ENCODE peak calls at places on chromosomes 13 and 19, in four cellular contexts. R, W, L and A are unnamed samples.

GRCh38 chr13:103883152-103883551 is 816.9 kb upstream of the SLC10A2 start:
- DNase-seq in R (no peak), W (no peak), L (peak; percentile 42), A (peak; percentile 95)

GRCh38 chr19:5154129-5154798 is 185.4 kb downstream of the KDM4B start:
- DNase-seq in R (peak; percentile 42), W (peak; percentile 32), L (no peak), A (no peak)

GRCh38 chr19:21604941-21605548 is 99.6 kb downstream of the ZNF429 start:
- DNase-seq in R (no peak), W (no peak), L (no peak), A (no peak)

GRCh38 chr19:45779231-45780145 is 2.8 kb downstream of the DMPK start:
- DNase-seq in R (peak; percentile 72), W (peak; percentile 60), L (no peak), A (no peak)

GRCh38 chr13:77466757-77467156 is 68.7 kb upstream of the SCEL start:
- DNase-seq in R (no peak), W (no peak), L (no peak), A (no peak)

GRCh38 chr13:81048026-81048461 is 707.1 kb upstream of the SPRY2 start:
- DNase-seq in R (no peak), W (no peak), L (peak; percentile 72), A (no peak)

GRCh38 chr19:45638930-45639729 is at the start of gene EML2:
- DNase-seq in R (peak; percentile 58), W (peak; percentile 49), L (no peak), A (no peak)

GRCh38 chr19:4338441-4339350 is at the start of gene STAP2:
- DNase-seq in R (no peak), W (peak; percentile 17), L (no peak), A (no peak)

GRCh38 chr13:94947392-94947791 is 235.0 kb upstream of the SOX21 start:
- DNase-seq in R (no peak), W (no peak), L (no peak), A (no peak)